ENCODE peak calls at places on chromosomes 11 and 22, in four cellular contexts. B, C, K and F are unnamed samples.
A peak's percentile ranks its signal among the peaks of the same experiment; 100 is the strongest.

GRCh38 chr11:65576867-65577755 is 1.3 kb downstream of the EHBP1L1 start:
- DNase-seq in K (peak; percentile 65), B (no peak), C (no peak), F (no peak)

GRCh38 chr11:130383363-130384168 is 44.8 kb downstream of the ADAMTS8 start:
- DNase-seq in B (no peak), K (no peak), C (peak; percentile 69), F (no peak)

GRCh38 chr22:35592418-35592967 is 24.6 kb downstream of the MB start:
- DNase-seq in B (no peak), K (no peak), C (no peak), F (no peak)

GRCh38 chr22:39149915-39150847 is 2.3 kb downstream of the CBX7 start:
- DNase-seq in B (no peak), K (no peak), C (peak; percentile 59), F (peak; percentile 87)

GRCh38 chr11:68340003-68340767 is 27.8 kb downstream of the LRP5 start:
- DNase-seq in C (no peak), B (peak; percentile 91), K (no peak), F (no peak)

GRCh38 chr22:21731503-21731902 is 4.1 kb downstream of the YPEL1 start:
- DNase-seq in K (no peak), B (no peak), C (no peak), F (no peak)

GRCh38 chr11:19253149-19253540 is 12.4 kb upstream of the E2F8 start:
- DNase-seq in C (no peak), B (no peak), K (no peak), F (no peak)

GRCh38 chr11:26993965-26994446 is at the start of gene FIBIN:
- DNase-seq in K (no peak), B (no peak), C (peak; percentile 61), F (no peak)

GRCh38 chr11:79062814-79063762 is 377.7 kb downstream of the TENM4 start:
- DNase-seq in C (peak; percentile 65), B (no peak), K (no peak), F (no peak)

GRCh38 chr11:93085097-93085496 is 112.7 kb downstream of the SLC36A4 start:
- DNase-seq in B (peak; percentile 1), K (no peak), C (no peak), F (no peak)

GRCh38 chr11:35289821-35290220 is 129.5 kb downstream of the SLC1A2 start:
- DNase-seq in K (no peak), B (no peak), C (no peak), F (no peak)

GRCh38 chr11:131667566-131667965 is 297.2 kb downstream of the NTM start:
- DNase-seq in C (no peak), B (no peak), K (no peak), F (no peak)

GRCh38 chr22:29216873-29217666 is 11.4 kb downstream of the EMID1 start:
- DNase-seq in B (no peak), K (no peak), C (peak; percentile 21), F (no peak)

GRCh38 chr11:19658344-19658743 is 54.3 kb upstream of the NAV2 start:
- DNase-seq in C (no peak), B (no peak), K (no peak), F (no peak)

DNA sequence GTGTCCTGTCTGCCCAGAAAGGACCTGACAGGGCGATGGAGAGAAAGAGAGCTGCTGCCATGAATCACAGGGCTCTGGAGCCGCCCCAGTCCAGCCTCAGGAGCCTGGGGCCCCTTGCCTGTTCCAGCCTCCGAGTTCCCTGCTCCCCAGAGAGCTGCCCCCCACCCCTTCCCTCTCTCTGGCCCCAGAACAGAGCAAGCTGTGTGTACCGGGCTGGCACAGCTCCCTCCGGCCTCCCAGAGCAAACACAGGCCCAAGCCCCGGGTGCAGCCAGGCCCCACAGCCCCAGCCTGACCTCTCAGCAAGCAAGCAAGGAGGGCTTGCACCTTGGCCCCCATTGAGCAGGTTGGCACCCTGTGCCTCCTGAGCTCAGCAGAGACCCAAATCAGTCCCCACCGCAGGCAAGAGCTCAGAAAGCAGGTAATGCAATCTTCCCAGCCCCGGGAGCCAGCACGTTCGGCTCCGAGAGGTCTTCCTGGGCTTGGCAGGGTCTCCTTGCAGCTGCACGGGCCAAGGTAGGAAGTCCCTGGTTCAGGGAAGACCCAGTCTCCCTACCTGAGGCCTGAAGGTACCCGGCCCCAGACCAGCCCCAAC is 1.4 kb downstream of the PACSIN3 start:
- DNase-seq in B (no peak), K (no peak), C (no peak), F (no peak)
- H3K4me1 ChIP-seq in B (peaks cover 21% of the 10 kb centered on the region), K (peaks cover 12% of the 10 kb centered on the region), C (no peaks in the 10 kb centered on the region), F (peaks cover 34% of the 10 kb centered on the region)

DNA sequence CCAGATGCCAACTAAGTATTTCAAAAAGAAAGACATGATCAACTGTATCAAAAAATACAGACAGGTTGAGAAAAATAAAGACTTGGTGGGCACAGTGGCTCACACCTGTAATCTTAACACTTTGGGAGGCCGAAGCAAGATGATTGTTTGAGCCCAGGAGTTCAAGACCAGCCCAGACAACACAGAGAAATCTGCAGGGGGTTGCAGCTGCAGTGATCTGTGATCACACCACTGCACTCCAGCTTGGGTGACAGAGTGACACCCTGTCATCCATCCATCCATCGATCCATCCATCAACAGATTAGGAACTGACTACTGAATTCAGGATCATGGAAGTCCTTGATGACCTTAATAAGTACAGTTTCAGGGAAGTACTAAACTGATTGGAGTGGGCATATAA is 65.0 kb upstream of the RPS13 start:
- DNase-seq in B (no peak), K (no peak), C (no peak), F (no peak)
- H3K4me1 ChIP-seq in B (no peaks in the 10 kb centered on the region), K (no peaks in the 10 kb centered on the region), C (no peaks in the 10 kb centered on the region), F (no peaks in the 10 kb centered on the region)

DNA sequence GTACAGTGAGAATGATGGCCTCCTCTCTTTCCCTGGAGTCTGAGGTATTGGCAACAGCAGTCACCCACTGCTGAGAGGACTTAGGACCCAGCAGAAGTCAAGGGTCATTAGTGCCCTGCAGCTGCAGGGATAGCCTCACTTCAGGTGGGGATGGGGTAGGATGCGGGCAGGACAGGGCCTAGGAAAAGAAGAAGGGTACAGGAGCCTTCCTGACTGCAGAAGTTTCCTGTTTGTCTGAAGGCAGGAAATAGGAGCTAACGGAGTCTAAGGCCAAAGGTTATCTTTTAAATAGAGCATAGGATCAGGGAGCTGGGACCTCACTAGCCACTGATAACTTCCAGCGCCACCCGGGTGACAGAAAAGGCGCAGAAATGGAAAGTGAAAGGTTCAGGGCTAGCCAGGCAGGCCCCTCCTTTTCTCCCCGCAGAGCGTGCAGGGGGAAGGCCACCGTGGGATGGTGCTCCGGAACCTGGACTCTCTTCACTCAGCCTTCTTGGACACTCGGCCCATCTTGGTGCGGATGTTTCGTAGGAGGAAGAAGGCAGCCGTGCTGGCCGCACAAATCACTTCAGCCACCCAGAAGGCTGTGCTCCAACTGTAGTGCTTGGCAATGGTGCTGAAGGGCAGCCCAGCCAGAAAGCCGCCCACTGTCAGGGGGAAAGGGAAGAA is 6.0 kb downstream of the TRAPPC4 start:
- DNase-seq in C (no peak), K (no peak), B (no peak), F (no peak)
- H3K4me1 ChIP-seq in C (peaks cover 8% of the 10 kb centered on the region), K (peaks cover 40% of the 10 kb centered on the region), B (peaks cover 27% of the 10 kb centered on the region), F (peaks cover 37% of the 10 kb centered on the region)

GRCh38 chr22:19118601-19118880 is 3.7 kb downstream of the DGCR2 start:
- DNase-seq in C (no peak), K (no peak), B (no peak), F (no peak)

GRCh38 chr22:19114984-19115552 is 7.1 kb downstream of the DGCR2 start:
- DNase-seq in B (no peak), C (no peak), K (peak; percentile 15), F (no peak)

GRCh38 chr22:19115628-19116027 is 6.6 kb downstream of the DGCR2 start:
- DNase-seq in K (peak; percentile 42), C (no peak), B (no peak), F (no peak)

GRCh38 chr22:19119949-19120348 is 2.3 kb downstream of the DGCR2 start:
- DNase-seq in C (no peak), K (peak; percentile 31), B (no peak), F (no peak)

GRCh38 chr22:19117111-19117512 is 5.1 kb downstream of the DGCR2 start:
- DNase-seq in C (no peak), K (no peak), B (peak; percentile 33), F (no peak)
- H3K4me1 ChIP-seq in C (peaks cover 3% of the 10 kb centered on the region), K (peaks cover 68% of the 10 kb centered on the region), B (peaks cover 82% of the 10 kb centered on the region), F (peaks cover 90% of the 10 kb centered on the region)

GRCh38 chr22:20251491-20251890 is 16.6 kb downstream of the RTN4R start:
- DNase-seq in C (no peak), K (no peak), B (no peak), F (no peak)
- H3K4me1 ChIP-seq in C (no peaks in the 10 kb centered on the region), K (no peaks in the 10 kb centered on the region), B (no peaks in the 10 kb centered on the region), F (peaks cover 18% of the 10 kb centered on the region)

DNA sequence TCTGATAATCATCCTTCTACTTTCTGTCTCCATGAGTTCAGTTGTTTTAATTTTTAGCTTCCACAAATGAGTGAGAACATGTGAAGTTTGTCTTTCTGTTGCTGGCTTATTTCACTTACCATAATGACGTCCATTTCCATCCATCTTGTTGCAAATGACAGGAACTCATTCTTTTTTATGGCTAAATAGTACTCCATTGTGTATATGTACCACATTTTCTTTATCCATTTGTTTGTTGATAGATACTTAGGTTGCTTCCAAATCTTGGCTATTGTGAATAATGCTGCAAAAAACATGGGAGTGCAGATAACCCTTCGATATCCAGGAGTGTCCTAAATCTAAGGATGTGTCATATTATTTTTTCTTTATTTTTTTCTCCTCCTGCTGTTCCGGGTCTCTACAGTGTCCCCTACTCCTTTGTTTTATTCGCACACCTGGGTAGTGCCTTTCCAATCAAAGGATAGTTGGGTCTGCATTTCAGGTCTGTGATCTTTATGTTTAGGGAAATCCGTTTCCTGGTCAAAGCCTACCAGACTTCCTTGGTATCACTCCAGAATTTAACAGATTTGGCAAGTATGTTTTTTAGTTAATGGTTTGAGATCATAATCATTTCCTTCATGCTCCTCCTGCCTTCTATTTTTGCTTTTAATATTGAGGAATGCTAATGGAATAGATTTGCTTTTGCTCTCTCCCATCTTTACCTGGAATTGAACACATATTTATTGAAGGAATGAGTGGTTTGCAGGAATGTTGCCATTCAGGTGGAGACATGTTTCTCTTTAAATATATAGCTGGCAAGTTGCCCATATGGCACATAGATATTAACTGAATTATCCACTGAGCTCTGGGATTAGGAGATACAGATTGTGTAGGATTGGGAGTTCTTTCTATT is 53.7 kb downstream of the ARHGEF12 start:
- DNase-seq in K (no peak), B (no peak), C (no peak), F (no peak)
- H3K4me1 ChIP-seq in K (no peaks in the 10 kb centered on the region), B (no peaks in the 10 kb centered on the region), C (peaks cover 4% of the 10 kb centered on the region), F (peaks cover 53% of the 10 kb centered on the region)

GRCh38 chr11:44631831-44632230 is 66.4 kb downstream of the CD82 start:
- DNase-seq in K (no peak), B (no peak), C (peak; percentile 22), F (peak; percentile 93)
- H3K4me1 ChIP-seq in K (no peaks in the 10 kb centered on the region), B (no peaks in the 10 kb centered on the region), C (peaks cover 6% of the 10 kb centered on the region), F (peaks cover 28% of the 10 kb centered on the region)